ENCODE peak calls at places on chromosome 5, in seven cellular contexts. W is fibroblast of mammary gland, H is cardiac fibroblast, T is lower lobe of right lung, U is HCT116, S is upper lobe of left lung, F is fibroblast of lung. N is an unnamed sample.

GRCh38 chr5:130496215-130496614 is 592.0 kb downstream of the CHSY3 start:
- DNase-seq in S (no peak), T (no peak), F (no peak), W (peak; percentile 21), H (no peak), U (no peak), N (no peak)

GRCh38 chr5:134992148-134992547 is 24.4 kb downstream of the CATSPER3 start:
- DNase-seq in U (no peak), H (no peak), W (no peak), T (no peak), S (no peak), F (no peak), N (no peak)

GRCh38 chr5:76742586-76742985 is 26.7 kb downstream of the F2R start:
- DNase-seq in U (no peak), W (peak; percentile 80), T (no peak), F (peak; percentile 58), S (no peak), H (peak; percentile 59), N (peak; percentile 29)

GRCh38 chr5:41156739-41157138 is 56.6 kb downstream of the C6 start:
- DNase-seq in U (no peak), S (no peak), W (peak; percentile 94), F (peak; percentile 47), H (peak; percentile 94), T (no peak), N (peak; percentile 39)

GRCh38 chr5:172769598-172770373 is 1.2 kb downstream of the DUSP1 start:
- DNase-seq in U (no peak), T (no peak), S (no peak), W (peak; percentile 48), F (peak; percentile 23), H (peak; percentile 62), N (peak; percentile 56)

GRCh38 chr5:128062172-128062746 is 21.3 kb upstream of the SLC12A2 start:
- DNase-seq in H (peak; percentile 76), F (peak; percentile 85), W (peak; percentile 67), S (no peak), U (no peak), T (no peak), N (peak; percentile 87)

GRCh38 chr5:132019857-132020555 is 8.5 kb upstream of the ACSL6 start:
- DNase-seq in F (no peak), T (no peak), U (no peak), S (no peak), W (no peak), H (no peak), N (no peak)

GRCh38 chr5:32628049-32628803 is 42.9 kb downstream of the SUB1 start:
- DNase-seq in W (no peak), H (no peak), S (no peak), F (peak; percentile 60), U (no peak), T (no peak), N (no peak)

GRCh38 chr5:76787237-76787636 is 31.6 kb upstream of the F2RL1 start:
- DNase-seq in W (peak; percentile 99), U (no peak), F (peak; percentile 97), H (peak; percentile 100), S (no peak), T (no peak), N (peak; percentile 61)

GRCh38 chr5:36590513-36591286 is 15.7 kb upstream of the SLC1A3 start:
- DNase-seq in T (no peak), U (no peak), S (no peak), H (no peak), F (no peak), W (no peak), N (no peak)

GRCh38 chr5:14201325-14202061 is 58.4 kb downstream of the TRIO start:
- DNase-seq in S (no peak), F (peak; percentile 90), W (peak; percentile 66), H (peak; percentile 72), T (no peak), U (no peak), N (no peak)

GRCh38 chr5:14206028-14206725 is 63.0 kb downstream of the TRIO start:
- DNase-seq in W (no peak), H (no peak), F (peak; percentile 73), S (no peak), T (no peak), U (no peak), N (no peak)

GRCh38 chr5:14204011-14204670 is 61.0 kb downstream of the TRIO start:
- DNase-seq in U (no peak), T (no peak), F (no peak), S (no peak), W (no peak), H (peak; percentile 28), N (no peak)

GRCh38 chr5:14202462-14202861 is 59.3 kb downstream of the TRIO start:
- DNase-seq in U (no peak), W (peak; percentile 59), F (peak; percentile 79), T (no peak), H (peak; percentile 83), S (no peak), N (no peak)

DNA sequence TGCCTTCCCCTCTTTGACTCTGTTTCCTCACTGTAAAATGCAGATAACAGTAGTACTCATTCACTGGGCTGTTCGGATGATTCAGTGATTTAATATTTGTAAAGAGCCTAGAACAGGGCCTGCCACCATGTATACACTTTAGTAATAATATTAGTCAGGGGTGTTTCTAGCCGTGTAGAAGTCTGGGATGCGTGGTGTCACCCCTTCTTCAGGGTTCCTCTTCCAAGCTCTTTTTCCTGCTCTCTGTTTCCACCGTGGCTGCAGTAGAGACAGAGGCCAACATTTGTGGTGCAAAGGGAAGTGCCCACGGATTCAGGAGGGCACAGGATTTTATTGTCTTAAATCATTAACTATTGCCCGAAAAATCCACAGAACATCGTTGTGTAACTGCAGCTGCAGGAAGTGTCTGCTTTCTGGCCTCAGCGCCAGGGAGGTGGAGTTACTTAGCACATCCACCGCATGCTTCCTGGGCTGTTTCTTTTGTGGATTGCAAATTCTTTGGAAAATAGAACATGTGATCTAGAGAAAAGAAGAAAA is 61.7 kb downstream of the TRIO start:
- DNase-seq in S (no peak), F (peak; percentile 90), U (no peak), W (peak; percentile 87), H (peak; percentile 94), T (peak; percentile 78), N (peak; percentile 87)
- H3K4me3 ChIP-seq in S (no peak overlapping the region), F (no peak overlapping the region), U (no peak overlapping the region), W (peak overlapping the region; percentile 28), H (no peak overlapping the region), T (peak overlapping the region; percentile 14), N (peak overlapping the region; percentile 41)

DNA sequence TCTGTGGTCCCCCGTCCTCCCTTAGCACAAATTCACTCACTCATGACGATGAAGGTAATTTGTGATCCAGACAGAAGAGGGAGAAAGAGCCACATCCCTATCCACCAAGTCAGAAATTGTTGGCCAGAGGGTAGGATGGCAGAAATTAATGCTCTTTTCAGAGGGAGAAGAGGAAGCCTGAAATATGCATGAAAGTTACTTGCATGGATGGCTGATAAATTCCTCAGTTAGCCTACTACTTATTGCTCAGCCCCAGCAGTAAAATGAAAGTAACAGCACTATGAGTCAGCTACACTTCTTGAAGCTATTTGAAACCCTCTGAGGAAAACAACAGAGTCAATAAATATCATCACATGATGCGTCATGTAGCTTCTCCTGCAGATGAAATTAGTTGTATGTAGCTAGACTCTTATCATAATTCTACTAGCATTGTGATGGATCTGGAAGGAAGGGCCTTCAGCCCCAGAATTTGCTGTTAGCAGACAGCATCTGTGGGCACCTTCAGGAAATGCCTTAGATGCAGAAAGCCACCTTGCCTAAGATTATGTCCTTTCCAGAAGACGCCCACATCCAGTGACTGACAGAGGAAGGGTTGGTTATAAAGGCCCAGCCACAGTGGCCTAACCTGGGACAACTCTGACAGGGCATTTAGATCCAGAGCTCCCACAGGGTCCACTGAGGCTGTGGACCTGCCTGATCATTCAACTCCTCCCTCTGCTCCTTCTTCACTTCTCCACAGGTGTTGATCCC is 81.2 kb upstream of the CCDC112 start:
- DNase-seq in U (peak; percentile 35), H (peak; percentile 90), W (peak; percentile 95), T (no peak), S (no peak), F (peak; percentile 93), N (peak; percentile 94)
- TF ChIP-seq CTCF in U (peak; percentile 58), H (peak; percentile 37), W (peak; percentile 28), T (peak; percentile 22), S (peak; percentile 21), F (peak; percentile 45), N (peak; percentile 67)

GRCh38 chr5:56663523-56663922 is 151.8 kb upstream of the MAP3K1 start:
- DNase-seq in F (no peak), T (no peak), S (no peak), U (no peak), W (no peak), H (no peak), N (no peak)
- H3K4me3 ChIP-seq in F (no peak overlapping the region), T (no peak overlapping the region), S (no peak overlapping the region), U (no peak overlapping the region), W (no peak overlapping the region), H (no peak overlapping the region), N (no peak overlapping the region)

DNA sequence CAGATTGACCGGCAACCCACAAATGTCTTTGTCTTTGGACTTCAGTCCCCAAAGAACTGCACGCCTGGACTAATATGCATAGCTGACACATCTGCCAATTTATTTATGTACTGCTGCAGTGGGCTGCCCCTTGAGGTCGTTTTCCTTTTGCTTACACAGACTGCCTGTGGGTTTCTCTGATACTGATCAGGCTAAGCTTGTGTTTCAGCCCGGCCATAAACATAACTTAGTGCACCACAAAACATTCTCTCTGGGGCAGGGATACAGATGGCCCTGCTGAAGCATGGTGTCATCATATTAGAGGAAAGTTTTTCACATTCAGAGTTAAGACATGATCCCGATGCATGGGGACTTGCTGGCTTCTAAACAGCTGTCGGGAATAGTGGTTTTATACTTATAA is 75.3 kb downstream of the NUDT12 start:
- DNase-seq in F (peak; percentile 59), W (no peak), H (no peak), U (no peak), T (no peak), S (no peak), N (peak; percentile 81)
- TF ChIP-seq CTCF in F (no peak), W (no peak), H (no peak), U (no peak), T (no peak), S (no peak), N (peak; percentile 36)

GRCh38 chr5:34692781-34693180 is 36.7 kb downstream of the RAI14 start:
- DNase-seq in T (no peak), W (no peak), U (no peak), H (no peak), S (no peak), F (no peak), N (no peak)

GRCh38 chr5:34691326-34691725 is 35.2 kb downstream of the RAI14 start:
- DNase-seq in F (peak; percentile 85), S (no peak), H (peak; percentile 50), T (no peak), W (peak; percentile 41), U (no peak), N (peak; percentile 75)

GRCh38 chr5:34688015-34688800 is 32.1 kb downstream of the RAI14 start:
- DNase-seq in S (no peak), T (no peak), F (peak; percentile 37), W (no peak), U (no peak), H (no peak), N (no peak)

GRCh38 chr5:34690301-34690700 is 34.2 kb downstream of the RAI14 start:
- DNase-seq in W (no peak), T (no peak), F (no peak), S (no peak), U (no peak), H (no peak), N (no peak)

GRCh38 chr5:34690898-34691297 is 34.8 kb downstream of the RAI14 start:
- DNase-seq in F (no peak), T (no peak), H (no peak), U (no peak), W (no peak), S (no peak), N (no peak)
- H3K4me3 ChIP-seq in F (no peak overlapping the region), T (no peak overlapping the region), H (no peak overlapping the region), U (no peak overlapping the region), W (no peak overlapping the region), S (no peak overlapping the region), N (no peak overlapping the region)

GRCh38 chr5:81195334-81195929 is 37.7 kb upstream of the CKMT2 start:
- DNase-seq in U (no peak), W (peak; percentile 7), T (no peak), F (no peak), H (no peak), S (no peak), N (no peak)
- TF ChIP-seq CTCF in U (no peak), W (no peak), T (no peak), F (no peak), H (no peak), S (no peak), N (no peak)